ENCODE peak calls at places on chromosomes 4 and X, in seven cellular contexts. W is SK-N-SH, F is H1, G is HCT116, X is GM12878, D is HepG2, H is K562. S is an unnamed sample.

GRCh38 chr4:183443609-183444148 is 757 bp upstream of the CDKN2AIP start:
- DNase-seq in W (no peak), F (peak; percentile 25), G (no peak), X (no peak), D (no peak), H (no peak), S (peak; percentile 25)

GRCh38 chrX:83469551-83469950 is 38.5 kb upstream of the POU3F4 start:
- DNase-seq in W (peak; percentile 15), F (no peak), G (no peak), X (no peak), D (peak; percentile 6), H (peak; percentile 2), S (peak; percentile 41)

GRCh38 chrX:110284159-110284558 is 33.7 kb downstream of the AMMECR1 start:
- DNase-seq in W (no peak), F (no peak), G (no peak), X (no peak), D (no peak), H (no peak), S (no peak)

GRCh38 chr4:108010167-108010566 is 20.5 kb downstream of the HADH start:
- DNase-seq in W (no peak), F (no peak), G (no peak), X (no peak), D (no peak), H (no peak), S (no peak)

GRCh38 chrX:21606037-21606436 is 52.1 kb downstream of the KLHL34 start:
- DNase-seq in W (no peak), F (no peak), G (no peak), X (no peak), D (no peak), H (no peak), S (no peak)

GRCh38 chrX:46994096-46994495 is 81.9 kb downstream of the JADE3 start:
- DNase-seq in W (peak; percentile 40), F (no peak), G (no peak), X (no peak), D (no peak), H (no peak), S (no peak)

GRCh38 chr4:89110541-89110985 is 770 bp upstream of the TIGD2 start:
- DNase-seq in W (no peak), F (no peak), G (no peak), X (no peak), D (no peak), H (peak; percentile 30), S (peak; percentile 8)

GRCh38 chrX:1262369-1262768 is 6.2 kb upstream of the CSF2RA start:
- DNase-seq in W (no peak), F (no peak), G (no peak), X (no peak), D (no peak), H (no peak), S (no peak)

GRCh38 chr4:961651-962230 is 11.6 kb downstream of the DGKQ start:
- DNase-seq in W (no peak), F (no peak), G (no peak), X (no peak), D (no peak), H (no peak), S (no peak)

GRCh38 chr4:26726655-26727387 is 133.8 kb upstream of the STIM2 start:
- DNase-seq in W (no peak), F (no peak), G (peak; percentile 7), X (no peak), D (no peak), H (no peak), S (no peak)

GRCh38 chr4:96598465-96598864 is 758.6 kb downstream of the PDHA2 start:
- DNase-seq in W (no peak), F (no peak), G (no peak), X (no peak), D (no peak), H (no peak), S (no peak)

GRCh38 chr4:7719354-7720174 is 220.1 kb downstream of the AFAP1 start:
- DNase-seq in W (peak; percentile 96), F (peak; percentile 25), G (no peak), X (no peak), D (peak; percentile 29), H (peak; percentile 76), S (peak; percentile 75)

GRCh38 chrX:102712967-102713677 is 874 bp downstream of the GPRASP2 start:
- DNase-seq in W (peak; percentile 47), F (no peak), G (no peak), X (no peak), D (no peak), H (peak; percentile 26), S (peak; percentile 18)

GRCh38 chr4:2059726-2060577 is 825 bp downstream of the NAT8L start:
- DNase-seq in W (peak; percentile 82), F (no peak), G (no peak), X (no peak), D (no peak), H (peak; percentile 59), S (no peak)

GRCh38 chrX:113644426-113644825 is 803.8 kb upstream of the AMOT start:
- DNase-seq in W (no peak), F (no peak), G (no peak), X (no peak), D (no peak), H (no peak), S (no peak)

GRCh38 chr4:1047106-1047975 is 35.9 kb downstream of the FGFRL1 start:
- DNase-seq in W (no peak), F (no peak), G (no peak), X (no peak), D (no peak), H (no peak), S (no peak)

GRCh38 chrX:107731831-107732502 is 43.6 kb downstream of the TSC22D3 start:
- DNase-seq in W (peak; percentile 44), F (no peak), G (peak; percentile 42), X (no peak), D (no peak), H (peak; percentile 73), S (peak; percentile 73)

GRCh38 chr4:69881173-69881773 is 21.3 kb upstream of the SULT1E1 start:
- DNase-seq in W (peak; percentile 10), F (no peak), G (peak; percentile 22), X (no peak), D (peak; percentile 66), H (peak; percentile 15), S (no peak)

GRCh38 chr4:24858550-24858949 is 54.3 kb downstream of the CCDC149 start:
- DNase-seq in W (no peak), F (no peak), G (no peak), X (no peak), D (no peak), H (no peak), S (no peak)

GRCh38 chrX:153783378-153784013 is 2.7 kb downstream of the SRPK3 start:
- DNase-seq in W (peak; percentile 73), F (no peak), G (no peak), X (no peak), D (no peak), H (no peak), S (no peak)

GRCh38 chr4:98583265-98583664 is 75.1 kb downstream of the TSPAN5 start:
- DNase-seq in W (no peak), F (no peak), G (no peak), X (no peak), D (no peak), H (no peak), S (no peak)

DNA sequence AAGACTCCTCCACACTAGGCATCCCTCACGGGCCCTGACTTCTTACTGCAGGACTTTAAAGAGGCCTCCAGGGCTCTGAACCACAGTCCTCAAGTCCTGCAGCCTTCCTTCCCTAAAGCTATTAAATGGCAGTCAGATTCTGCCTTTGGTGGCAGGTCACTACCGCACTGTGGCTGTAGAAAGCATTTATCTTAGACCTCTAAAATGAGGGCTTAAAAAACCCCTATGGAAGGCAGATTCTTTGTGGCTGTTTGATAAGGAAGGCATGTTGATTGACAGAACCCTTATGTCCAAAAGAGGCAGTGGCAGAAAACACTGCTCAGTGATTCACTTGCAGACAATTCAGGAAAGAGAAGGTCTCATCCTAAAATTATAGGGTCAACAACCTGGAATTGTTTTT is 79.2 kb downstream of the FBXL5 start:
- DNase-seq in W (no peak), F (no peak), G (no peak), X (no peak), D (no peak), H (no peak), S (no peak)
- TF ChIP-seq JUND in W (no peak), F (no peak), G (no peak), X (no peak), D (no peak), H (no peak), S (no peak)

GRCh38 chr4:105058177-105058812 is 88.4 kb upstream of the TET2 start:
- DNase-seq in W (no peak), F (no peak), G (peak; percentile 12), X (peak; percentile 58), D (no peak), H (no peak), S (no peak)

GRCh38 chr4:105061136-105061696 is 85.5 kb upstream of the TET2 start:
- DNase-seq in W (no peak), F (peak; percentile 3), G (peak; percentile 28), X (peak; percentile 85), D (peak; percentile 2), H (no peak), S (no peak)

GRCh38 chr4:105060628-105061027 is 86.0 kb upstream of the TET2 start:
- DNase-seq in W (no peak), F (no peak), G (no peak), X (peak; percentile 98), D (no peak), H (no peak), S (no peak)

GRCh38 chr4:105057370-105058096 is 89.1 kb upstream of the TET2 start:
- DNase-seq in W (no peak), F (no peak), G (no peak), X (peak; percentile 75), D (no peak), H (no peak), S (no peak)

GRCh38 chr4:105059337-105059736 is 87.3 kb upstream of the TET2 start:
- DNase-seq in W (no peak), F (no peak), G (no peak), X (peak; percentile 90), D (no peak), H (no peak), S (no peak)
- TF ChIP-seq JUND in W (no peak), F (no peak), G (no peak), X (no peak), D (no peak), H (no peak), S (no peak)

GRCh38 chr4:13922459-13922858 is 294.9 kb upstream of the BOD1L1 start:
- DNase-seq in W (no peak), F (no peak), G (no peak), X (no peak), D (no peak), H (no peak), S (no peak)

GRCh38 chr4:13919021-13919441 is 291.5 kb upstream of the BOD1L1 start:
- DNase-seq in W (no peak), F (no peak), G (no peak), X (no peak), D (no peak), H (no peak), S (no peak)

GRCh38 chr4:13921805-13922204 is 294.3 kb upstream of the BOD1L1 start:
- DNase-seq in W (no peak), F (no peak), G (no peak), X (no peak), D (peak; percentile 9), H (no peak), S (no peak)

GRCh38 chr4:13920111-13920875 is 292.8 kb upstream of the BOD1L1 start:
- DNase-seq in W (no peak), F (peak; percentile 27), G (no peak), X (no peak), D (no peak), H (no peak), S (no peak)

GRCh38 chr4:13920901-13921300 is 293.4 kb upstream of the BOD1L1 start:
- DNase-seq in W (no peak), F (peak; percentile 54), G (no peak), X (no peak), D (peak; percentile 16), H (no peak), S (no peak)
- TF ChIP-seq JUND in W (peak; percentile 99), F (no peak), G (peak; percentile 29), X (no peak), D (no peak), H (peak; percentile 82), S (no peak)

GRCh38 chr4:13347517-13348125 is 136.5 kb downstream of the RAB28 start:
- DNase-seq in W (no peak), F (no peak), G (no peak), X (no peak), D (no peak), H (no peak), S (no peak)
- TF ChIP-seq JUND in W (no peak), F (no peak), G (no peak), X (no peak), D (no peak), H (no peak), S (no peak)